ENCODE peak calls at places on chromosomes 16 and 17, in seven cellular contexts. One of them, this sample, is unnamed.

GRCh38 chr16:81424761-81425160 is 19.8 kb upstream of the CMIP start:
- DNase-seq in RCC 7860: peak
- DNase-seq in A549: peak
- DNase-seq in activated CD8-positive, alpha-beta memory T cell treated with anti-CD3 and anti-CD28 coated beads for 24 hours: no peak
- DNase-seq in Kasumi-1: peak
- DNase-seq in stimulated activated naive CD4-positive, alpha-beta T cell: no peak
- DNase-seq in NCI-H2029 treated with DMSO at 0.1 percent for 48 hours: no peak
- DNase-seq in this sample: no peak

GRCh38 chr16:85644093-85644712 is 31.1 kb downstream of the GSE1 start:
- DNase-seq in RCC 7860: no peak
- DNase-seq in A549: no peak
- DNase-seq in activated CD8-positive, alpha-beta memory T cell treated with anti-CD3 and anti-CD28 coated beads for 24 hours: no peak
- DNase-seq in Kasumi-1: no peak
- DNase-seq in stimulated activated naive CD4-positive, alpha-beta T cell: no peak
- DNase-seq in NCI-H2029 treated with DMSO at 0.1 percent for 48 hours: no peak
- DNase-seq in this sample: no peak

GRCh38 chr17:40501499-40501911 is at the start of gene TNS4:
- DNase-seq in RCC 7860: no peak
- DNase-seq in A549: peak
- DNase-seq in activated CD8-positive, alpha-beta memory T cell treated with anti-CD3 and anti-CD28 coated beads for 24 hours: no peak
- DNase-seq in Kasumi-1: no peak
- DNase-seq in stimulated activated naive CD4-positive, alpha-beta T cell: no peak
- DNase-seq in NCI-H2029 treated with DMSO at 0.1 percent for 48 hours: no peak
- DNase-seq in this sample: no peak

GRCh38 chr17:47945080-47945479 is 3.7 kb downstream of the PNPO start:
- DNase-seq in RCC 7860: no peak
- DNase-seq in A549: no peak
- DNase-seq in activated CD8-positive, alpha-beta memory T cell treated with anti-CD3 and anti-CD28 coated beads for 24 hours: no peak
- DNase-seq in Kasumi-1: peak
- DNase-seq in stimulated activated naive CD4-positive, alpha-beta T cell: no peak
- DNase-seq in NCI-H2029 treated with DMSO at 0.1 percent for 48 hours: no peak
- DNase-seq in this sample: no peak

GRCh38 chr17:16343569-16343968 is 9.7 kb downstream of the CENPV start:
- DNase-seq in RCC 7860: no peak
- DNase-seq in A549: no peak
- DNase-seq in activated CD8-positive, alpha-beta memory T cell treated with anti-CD3 and anti-CD28 coated beads for 24 hours: no peak
- DNase-seq in Kasumi-1: no peak
- DNase-seq in stimulated activated naive CD4-positive, alpha-beta T cell: no peak
- DNase-seq in NCI-H2029 treated with DMSO at 0.1 percent for 48 hours: no peak
- DNase-seq in this sample: no peak

GRCh38 chr16:70454221-70455034 is at the start of gene FCSK:
- DNase-seq in RCC 7860: peak
- DNase-seq in A549: peak
- DNase-seq in activated CD8-positive, alpha-beta memory T cell treated with anti-CD3 and anti-CD28 coated beads for 24 hours: peak
- DNase-seq in Kasumi-1: peak
- DNase-seq in stimulated activated naive CD4-positive, alpha-beta T cell: peak
- DNase-seq in NCI-H2029 treated with DMSO at 0.1 percent for 48 hours: peak
- DNase-seq in this sample: no peak

GRCh38 chr16:30185141-30185682 is 1.8 kb downstream of the CORO1A start:
- DNase-seq in RCC 7860: no peak
- DNase-seq in A549: no peak
- DNase-seq in activated CD8-positive, alpha-beta memory T cell treated with anti-CD3 and anti-CD28 coated beads for 24 hours: no peak
- DNase-seq in Kasumi-1: no peak
- DNase-seq in stimulated activated naive CD4-positive, alpha-beta T cell: peak
- DNase-seq in NCI-H2029 treated with DMSO at 0.1 percent for 48 hours: no peak
- DNase-seq in this sample: no peak

GRCh38 chr17:44546711-44547606 is 10.3 kb upstream of the FZD2 start:
- DNase-seq in RCC 7860: peak
- DNase-seq in A549: no peak
- DNase-seq in activated CD8-positive, alpha-beta memory T cell treated with anti-CD3 and anti-CD28 coated beads for 24 hours: no peak
- DNase-seq in Kasumi-1: peak
- DNase-seq in stimulated activated naive CD4-positive, alpha-beta T cell: no peak
- DNase-seq in NCI-H2029 treated with DMSO at 0.1 percent for 48 hours: no peak
- DNase-seq in this sample: no peak

GRCh38 chr16:59909262-59909661 is 1175.1 kb upstream of the GOT2 start:
- DNase-seq in RCC 7860: no peak
- DNase-seq in A549: no peak
- DNase-seq in activated CD8-positive, alpha-beta memory T cell treated with anti-CD3 and anti-CD28 coated beads for 24 hours: no peak
- DNase-seq in Kasumi-1: no peak
- DNase-seq in stimulated activated naive CD4-positive, alpha-beta T cell: no peak
- DNase-seq in NCI-H2029 treated with DMSO at 0.1 percent for 48 hours: no peak
- DNase-seq in this sample: no peak

GRCh38 chr16:78667675-78668074 is 568.2 kb downstream of the WWOX start:
- DNase-seq in RCC 7860: no peak
- DNase-seq in A549: no peak
- DNase-seq in activated CD8-positive, alpha-beta memory T cell treated with anti-CD3 and anti-CD28 coated beads for 24 hours: no peak
- DNase-seq in Kasumi-1: no peak
- DNase-seq in stimulated activated naive CD4-positive, alpha-beta T cell: no peak
- DNase-seq in NCI-H2029 treated with DMSO at 0.1 percent for 48 hours: no peak
- DNase-seq in this sample: no peak

GRCh38 chr17:8122923-8123694 is 797 bp downstream of the HES7 start:
- DNase-seq in RCC 7860: no peak
- DNase-seq in A549: peak
- DNase-seq in activated CD8-positive, alpha-beta memory T cell treated with anti-CD3 and anti-CD28 coated beads for 24 hours: peak
- DNase-seq in Kasumi-1: no peak
- DNase-seq in stimulated activated naive CD4-positive, alpha-beta T cell: peak
- DNase-seq in NCI-H2029 treated with DMSO at 0.1 percent for 48 hours: no peak
- DNase-seq in this sample: no peak

GRCh38 chr16:1331712-1332617 is 1.5 kb upstream of the BAIAP3 start:
- DNase-seq in RCC 7860: peak
- DNase-seq in A549: peak
- DNase-seq in activated CD8-positive, alpha-beta memory T cell treated with anti-CD3 and anti-CD28 coated beads for 24 hours: no peak
- DNase-seq in Kasumi-1: no peak
- DNase-seq in stimulated activated naive CD4-positive, alpha-beta T cell: no peak
- DNase-seq in NCI-H2029 treated with DMSO at 0.1 percent for 48 hours: peak
- DNase-seq in this sample: peak